ENCODE peak calls at places on chromosome X, in eight cellular contexts. S is CD8-positive, alpha-beta T cell; H is thoracic aorta; Q is heart right ventricle; U is lower lobe of right lung; R is bronchial epithelial cell; K is ovary; Z is psoas muscle. Y is an unnamed sample.

GRCh38 chrX:22652596-22652995 is 347.2 kb upstream of the DDX53 start:
- DNase-seq in S (no peak), H (no peak), Q (peak; percentile 4), U (no peak), R (peak; percentile 21), K (no peak), Z (no peak), Y (no peak)

GRCh38 chrX:124194209-124194608 is 138.3 kb upstream of the TEX13D start:
- DNase-seq in S (no peak), H (no peak), Q (peak; percentile 38), U (no peak), R (no peak), K (no peak), Z (peak; percentile 49), Y (no peak)

GRCh38 chrX:118536687-118537461 is 41.3 kb downstream of the DOCK11 start:
- DNase-seq in S (peak; percentile 58), H (no peak), Q (no peak), U (no peak), R (no peak), K (no peak), Z (no peak), Y (no peak)

GRCh38 chrX:86047174-86047991 is at the start of gene CHM:
- DNase-seq in S (peak; percentile 58), H (peak; percentile 20), Q (peak; percentile 70), U (peak; percentile 49), R (peak; percentile 83), K (peak; percentile 45), Z (peak; percentile 60), Y (peak; percentile 54)

GRCh38 chrX:47649781-47650163 is 591 bp downstream of the ELK1 start:
- DNase-seq in S (no peak), H (no peak), Q (no peak), U (no peak), R (no peak), K (no peak), Z (no peak), Y (no peak)

GRCh38 chrX:38515291-38515690 is 46.1 kb upstream of the TSPAN7 start:
- DNase-seq in S (no peak), H (no peak), Q (no peak), U (no peak), R (no peak), K (no peak), Z (no peak), Y (no peak)

GRCh38 chrX:134735015-134735414 is 76.7 kb upstream of the PLAC1 start:
- DNase-seq in S (no peak), H (no peak), Q (no peak), U (no peak), R (no peak), K (no peak), Z (no peak), Y (no peak)

GRCh38 chrX:11239230-11239629 is 54.0 kb upstream of the AMELX start:
- DNase-seq in S (no peak), H (no peak), Q (no peak), U (no peak), R (peak; percentile 82), K (no peak), Z (no peak), Y (peak; percentile 37)

GRCh38 chrX:139204903-139205667 is 325.5 kb upstream of the F9 start:
- DNase-seq in S (no peak), H (no peak), Q (no peak), U (peak; percentile 46), R (no peak), K (peak; percentile 27), Z (peak; percentile 84), Y (no peak)

GRCh38 chrX:30570505-30570904 is 7.1 kb downstream of the TASL start:
- DNase-seq in S (no peak), H (no peak), Q (no peak), U (no peak), R (peak; percentile 5), K (no peak), Z (no peak), Y (no peak)

GRCh38 chrX:102917801-102918200 is 19.3 kb upstream of the RAB40AL start:
- DNase-seq in S (no peak), H (no peak), Q (no peak), U (no peak), R (no peak), K (no peak), Z (no peak), Y (no peak)

GRCh38 chrX:39759526-39760224 is 338.1 kb downstream of the BCOR start:
- DNase-seq in S (no peak), H (no peak), Q (no peak), U (peak; percentile 52), R (no peak), K (peak; percentile 61), Z (no peak), Y (no peak)

GRCh38 chrX:56232221-56233082 is at the start of gene KLF8:
- DNase-seq in S (peak; percentile 25), H (peak; percentile 8), Q (peak; percentile 27), U (peak; percentile 69), R (peak; percentile 58), K (peak; percentile 54), Z (peak; percentile 70), Y (no peak)

GRCh38 chrX:109797311-109797975 is 64.4 kb upstream of the ACSL4 start:
- DNase-seq in S (no peak), H (no peak), Q (no peak), U (no peak), R (peak; percentile 29), K (no peak), Z (no peak), Y (no peak)

GRCh38 chrX:28170713-28171112 is 189.5 kb upstream of the DCAF8L1 start:
- DNase-seq in S (no peak), H (no peak), Q (no peak), U (no peak), R (no peak), K (no peak), Z (no peak), Y (no peak)

GRCh38 chrX:97215166-97215565 is 331.5 kb downstream of the RPA4 start:
- DNase-seq in S (no peak), H (no peak), Q (no peak), U (no peak), R (no peak), K (no peak), Z (no peak), Y (no peak)

DNA sequence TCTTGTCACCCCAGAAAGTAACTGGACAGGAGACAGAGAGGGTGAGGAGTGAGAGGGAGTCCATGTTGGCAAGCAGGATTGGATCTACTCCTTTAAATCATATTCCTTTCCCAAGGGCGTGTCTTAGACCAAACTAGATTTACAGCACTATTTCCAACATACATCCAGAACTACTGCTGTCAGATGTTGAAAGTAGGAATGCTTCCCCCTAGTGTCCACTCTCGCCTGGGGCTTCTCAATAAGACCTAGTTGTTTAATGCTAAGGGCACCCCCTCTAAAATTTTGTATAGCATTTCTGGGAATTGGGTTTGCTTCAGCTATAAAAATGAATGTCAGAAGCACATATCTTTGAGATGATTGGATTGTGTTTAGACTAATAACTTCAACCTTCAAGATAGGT is 13.3 kb downstream of the OFD1 start:
- DNase-seq in S (peak; percentile 55), H (no peak), Q (peak; percentile 18), U (no peak), R (peak; percentile 64), K (no peak), Z (no peak), Y (peak; percentile 21)
- TF ChIP-seq CTCF in S (no peak), H (peak; percentile 32), Q (no peak), U (peak; percentile 46), R (peak; percentile 34), K (no peak), Z (peak; percentile 38), Y (peak; percentile 60)

GRCh38 chrX:154436597-154437397 is at the start of gene GDI1:
- DNase-seq in S (peak; percentile 60), H (no peak), Q (peak; percentile 44), U (peak; percentile 71), R (no peak), K (peak; percentile 72), Z (peak; percentile 84), Y (no peak)

GRCh38 chrX:154436290-154436596 is 711 bp upstream of the GDI1 start:
- DNase-seq in S (no peak), H (no peak), Q (no peak), U (no peak), R (no peak), K (no peak), Z (no peak), Y (no peak)

GRCh38 chrX:154439841-154440240 is 2.9 kb downstream of the GDI1 start:
- DNase-seq in S (no peak), H (no peak), Q (no peak), U (no peak), R (no peak), K (no peak), Z (no peak), Y (no peak)

GRCh38 chrX:154437398-154437752 is 421 bp downstream of the GDI1 start:
- DNase-seq in S (no peak), H (no peak), Q (no peak), U (no peak), R (no peak), K (no peak), Z (no peak), Y (no peak)

DNA sequence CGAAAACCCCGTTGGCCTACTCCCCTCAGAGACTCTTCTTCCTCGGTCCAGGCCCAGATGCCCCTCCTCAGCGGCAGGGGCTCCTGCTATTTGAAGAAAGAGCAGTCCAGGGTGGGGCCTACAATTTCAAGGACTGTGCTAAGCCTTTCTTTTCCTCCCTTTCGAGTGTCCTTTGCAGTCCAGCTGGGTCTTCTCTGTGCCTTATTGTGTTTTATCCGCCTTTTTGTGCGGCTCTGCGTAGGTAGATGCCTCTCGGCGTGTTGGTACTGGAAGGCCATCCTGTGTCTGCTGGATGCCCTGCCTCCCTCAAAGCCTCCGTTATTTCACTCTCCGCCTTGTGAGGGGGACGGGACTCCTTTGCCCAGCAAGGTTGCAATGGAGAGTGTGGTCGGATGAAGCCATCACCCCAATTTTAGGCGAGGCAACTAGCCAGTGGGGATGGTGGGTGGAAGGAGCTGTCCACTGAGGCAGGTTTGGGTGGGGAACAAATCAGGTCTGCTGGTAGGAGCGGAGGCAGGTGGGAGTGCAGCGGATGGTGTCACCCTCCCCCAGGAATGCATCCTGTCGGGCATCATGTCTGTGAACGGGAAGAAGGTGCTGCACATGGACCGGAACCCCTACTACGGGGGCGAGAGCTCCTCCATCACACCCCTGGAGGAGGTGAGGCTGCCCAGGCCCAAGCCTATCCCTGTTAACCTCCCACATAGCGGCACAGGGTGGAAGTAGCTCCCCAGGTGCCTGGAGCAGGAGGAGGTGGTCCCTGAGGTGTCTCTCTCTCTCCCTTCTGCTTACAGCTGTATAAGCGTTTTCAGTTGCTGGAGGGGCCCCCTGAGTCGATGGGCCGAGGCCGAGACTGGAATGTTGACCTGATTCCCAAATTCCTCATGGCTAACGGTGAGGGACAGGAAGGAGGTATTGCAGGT is 1.3 kb downstream of the GDI1 start:
- DNase-seq in S (no peak), H (no peak), Q (no peak), U (no peak), R (no peak), K (no peak), Z (no peak), Y (no peak)
- H3K36me3 ChIP-seq in S (no peaks in the 10 kb centered on the region), H (no peaks in the 10 kb centered on the region), Q (no peaks in the 10 kb centered on the region), U (peaks cover 55% of the 10 kb centered on the region), R (peaks cover 15% of the 10 kb centered on the region), K (no peaks in the 10 kb centered on the region), Z (peaks cover 32% of the 10 kb centered on the region), Y (no peaks in the 10 kb centered on the region)

GRCh38 chrX:42992199-42992943 is 214.4 kb upstream of the PPP1R2C start:
- DNase-seq in S (no peak), H (no peak), Q (no peak), U (no peak), R (peak; percentile 53), K (no peak), Z (no peak), Y (no peak)

GRCh38 chrX:42988700-42989099 is 210.7 kb upstream of the PPP1R2C start:
- DNase-seq in S (no peak), H (no peak), Q (no peak), U (no peak), R (no peak), K (no peak), Z (no peak), Y (no peak)
- H3K4me3 ChIP-seq in S (no peak overlapping the region), H (no peak overlapping the region), Q (no peak overlapping the region), U (no peak overlapping the region), R (no peak overlapping the region), K (no peak overlapping the region), Z (no peak overlapping the region), Y (no peak overlapping the region)

GRCh38 chrX:112696506-112696905 is 16.8 kb upstream of the LHFPL1 start:
- DNase-seq in S (no peak), H (no peak), Q (no peak), U (no peak), R (no peak), K (no peak), Z (no peak), Y (no peak)
- TF ChIP-seq CTCF in S (no peak), H (no peak), Q (no peak), U (no peak), R (no peak), K (no peak), Z (no peak), Y (no peak)

Y was measured in kidney epithelial cell.